ENCODE peak calls at places on chromosomes 6 and 20, in seven cellular contexts. One of them, this sample, is unnamed.
A peak's percentile ranks its signal among the peaks of the same experiment; 100 is the strongest.

GRCh38 chr20:3753098-3753497 is 14.5 kb downstream of the ADISSP start:
- DNase-seq in fibroblast of villous mesenchyme: peak; percentile 79
- DNase-seq in Calu3: peak; percentile 50
- DNase-seq in AG09309: peak; percentile 52
- DNase-seq in GM06990: no peak
- DNase-seq in WTC11: peak; percentile 78
- DNase-seq in tibial artery: peak; percentile 68
- DNase-seq in this sample: peak; percentile 88

GRCh38 chr6:163956571-163957407 is 542.3 kb downstream of the QKI start:
- DNase-seq in WTC11: peak; percentile 83
- DNase-seq in GM06990: peak; percentile 23
- DNase-seq in fibroblast of villous mesenchyme: peak; percentile 69
- DNase-seq in tibial artery: peak; percentile 83
- DNase-seq in AG09309: peak; percentile 21
- DNase-seq in Calu3: peak; percentile 76
- DNase-seq in this sample: peak; percentile 85

GRCh38 chr20:7601431-7601830 is 338.8 kb downstream of the HAO1 start:
- DNase-seq in fibroblast of villous mesenchyme: no peak
- DNase-seq in GM06990: no peak
- DNase-seq in WTC11: no peak
- DNase-seq in Calu3: no peak
- DNase-seq in AG09309: no peak
- DNase-seq in tibial artery: no peak
- DNase-seq in this sample: no peak

GRCh38 chr6:167706313-167707109 is 120.2 kb upstream of the AFDN start:
- DNase-seq in GM06990: peak; percentile 46
- DNase-seq in AG09309: no peak
- DNase-seq in WTC11: no peak
- DNase-seq in fibroblast of villous mesenchyme: no peak
- DNase-seq in Calu3: no peak
- DNase-seq in tibial artery: no peak
- DNase-seq in this sample: peak; percentile 65

GRCh38 chr20:44773070-44773829 is 27.6 kb downstream of the KCNK15 start:
- DNase-seq in AG09309: no peak
- DNase-seq in Calu3: no peak
- DNase-seq in fibroblast of villous mesenchyme: no peak
- DNase-seq in WTC11: no peak
- DNase-seq in tibial artery: no peak
- DNase-seq in GM06990: no peak
- DNase-seq in this sample: no peak

GRCh38 chr20:12179692-12180091 is 262.0 kb downstream of the BTBD3 start:
- DNase-seq in WTC11: no peak
- DNase-seq in AG09309: no peak
- DNase-seq in fibroblast of villous mesenchyme: no peak
- DNase-seq in GM06990: no peak
- DNase-seq in tibial artery: no peak
- DNase-seq in Calu3: no peak
- DNase-seq in this sample: no peak

GRCh38 chr20:42370086-42370485 is 751.9 kb upstream of the CHD6 start:
- DNase-seq in AG09309: no peak
- DNase-seq in fibroblast of villous mesenchyme: no peak
- DNase-seq in Calu3: no peak
- DNase-seq in tibial artery: no peak
- DNase-seq in WTC11: no peak
- DNase-seq in GM06990: no peak
- DNase-seq in this sample: no peak

GRCh38 chr6:5701086-5701661 is 305.6 kb downstream of the NRN1 start:
- DNase-seq in fibroblast of villous mesenchyme: no peak
- DNase-seq in GM06990: no peak
- DNase-seq in Calu3: no peak
- DNase-seq in AG09309: no peak
- DNase-seq in tibial artery: no peak
- DNase-seq in WTC11: no peak
- DNase-seq in this sample: no peak

GRCh38 chr6:43097098-43097489 is 21.0 kb downstream of the PTK7 start:
- DNase-seq in fibroblast of villous mesenchyme: no peak
- DNase-seq in tibial artery: no peak
- DNase-seq in AG09309: no peak
- DNase-seq in Calu3: no peak
- DNase-seq in GM06990: no peak
- DNase-seq in WTC11: no peak
- DNase-seq in this sample: no peak

GRCh38 chr20:62214067-62214466 is 6.0 kb downstream of the HRH3 start:
- DNase-seq in Calu3: no peak
- DNase-seq in fibroblast of villous mesenchyme: no peak
- DNase-seq in tibial artery: no peak
- DNase-seq in GM06990: no peak
- DNase-seq in WTC11: no peak
- DNase-seq in AG09309: no peak
- DNase-seq in this sample: no peak

GRCh38 chr20:44032583-44033138 is 118.0 kb downstream of the TOX2 start:
- DNase-seq in tibial artery: no peak
- DNase-seq in AG09309: no peak
- DNase-seq in WTC11: no peak
- DNase-seq in GM06990: no peak
- DNase-seq in fibroblast of villous mesenchyme: no peak
- DNase-seq in Calu3: no peak
- DNase-seq in this sample: no peak

GRCh38 chr20:19945732-19946670 is 71.2 kb upstream of the NAA20 start:
- DNase-seq in Calu3: peak; percentile 10
- DNase-seq in GM06990: no peak
- DNase-seq in AG09309: no peak
- DNase-seq in tibial artery: peak; percentile 43
- DNase-seq in fibroblast of villous mesenchyme: no peak
- DNase-seq in WTC11: no peak
- DNase-seq in this sample: no peak

GRCh38 chr6:12066297-12066696 is 54.2 kb downstream of the HIVEP1 start:
- DNase-seq in AG09309: no peak
- DNase-seq in WTC11: no peak
- DNase-seq in GM06990: no peak
- DNase-seq in tibial artery: no peak
- DNase-seq in Calu3: no peak
- DNase-seq in fibroblast of villous mesenchyme: no peak
- DNase-seq in this sample: no peak

GRCh38 chr6:72724545-72724944 is 102.7 kb downstream of the KCNQ5 start:
- DNase-seq in tibial artery: no peak
- DNase-seq in GM06990: peak; percentile 35
- DNase-seq in WTC11: no peak
- DNase-seq in AG09309: no peak
- DNase-seq in Calu3: no peak
- DNase-seq in fibroblast of villous mesenchyme: no peak
- DNase-seq in this sample: peak; percentile 24

GRCh38 chr20:46981184-46981583 is 86.5 kb downstream of the EYA2 start:
- DNase-seq in fibroblast of villous mesenchyme: no peak
- DNase-seq in tibial artery: no peak
- DNase-seq in Calu3: no peak
- DNase-seq in GM06990: no peak
- DNase-seq in AG09309: no peak
- DNase-seq in WTC11: no peak
- DNase-seq in this sample: no peak

GRCh38 chr6:4852938-4853337 is 76.7 kb downstream of the CDYL start:
- DNase-seq in GM06990: no peak
- DNase-seq in WTC11: no peak
- DNase-seq in fibroblast of villous mesenchyme: no peak
- DNase-seq in tibial artery: no peak
- DNase-seq in AG09309: no peak
- DNase-seq in Calu3: no peak
- DNase-seq in this sample: no peak

GRCh38 chr6:118667988-118668387 is 16.6 kb upstream of the CEP85L start:
- DNase-seq in tibial artery: no peak
- DNase-seq in AG09309: no peak
- DNase-seq in fibroblast of villous mesenchyme: no peak
- DNase-seq in GM06990: no peak
- DNase-seq in WTC11: no peak
- DNase-seq in Calu3: no peak
- DNase-seq in this sample: no peak

GRCh38 chr6:46776070-46776752 is 17.0 kb upstream of the MEP1A start:
- DNase-seq in GM06990: no peak
- DNase-seq in fibroblast of villous mesenchyme: no peak
- DNase-seq in tibial artery: no peak
- DNase-seq in Calu3: no peak
- DNase-seq in AG09309: no peak
- DNase-seq in WTC11: no peak
- DNase-seq in this sample: no peak

GRCh38 chr20:25574411-25574810 is 10.9 kb downstream of the NINL start:
- DNase-seq in WTC11: no peak
- DNase-seq in Calu3: peak; percentile 0
- DNase-seq in fibroblast of villous mesenchyme: peak; percentile 54
- DNase-seq in GM06990: no peak
- DNase-seq in AG09309: no peak
- DNase-seq in tibial artery: no peak
- DNase-seq in this sample: no peak

GRCh38 chr6:39926668-39927067 is 7.6 kb downstream of the MOCS1 start:
- DNase-seq in GM06990: no peak
- DNase-seq in AG09309: no peak
- DNase-seq in tibial artery: no peak
- DNase-seq in WTC11: no peak
- DNase-seq in Calu3: no peak
- DNase-seq in fibroblast of villous mesenchyme: no peak
- DNase-seq in this sample: no peak

GRCh38 chr6:39654121-39654520 is 71.1 kb downstream of the KIF6 start:
- DNase-seq in AG09309: no peak
- DNase-seq in tibial artery: no peak
- DNase-seq in Calu3: no peak
- DNase-seq in WTC11: no peak
- DNase-seq in GM06990: no peak
- DNase-seq in fibroblast of villous mesenchyme: no peak
- DNase-seq in this sample: no peak

GRCh38 chr6:49582529-49582928 is 32.1 kb downstream of the C6orf141 start:
- DNase-seq in GM06990: no peak
- DNase-seq in WTC11: no peak
- DNase-seq in tibial artery: no peak
- DNase-seq in AG09309: no peak
- DNase-seq in Calu3: no peak
- DNase-seq in fibroblast of villous mesenchyme: no peak
- DNase-seq in this sample: no peak

GRCh38 chr20:63708301-63709148 is 686 bp downstream of the ZGPAT start:
- DNase-seq in tibial artery: no peak
- DNase-seq in GM06990: no peak
- DNase-seq in WTC11: no peak
- DNase-seq in fibroblast of villous mesenchyme: no peak
- DNase-seq in Calu3: peak; percentile 44
- DNase-seq in AG09309: no peak
- DNase-seq in this sample: no peak

GRCh38 chr6:163748036-163748435 is 333.5 kb downstream of the QKI start:
- DNase-seq in AG09309: no peak
- DNase-seq in fibroblast of villous mesenchyme: no peak
- DNase-seq in GM06990: no peak
- DNase-seq in Calu3: no peak
- DNase-seq in WTC11: no peak
- DNase-seq in tibial artery: no peak
- DNase-seq in this sample: no peak

GRCh38 chr6:122838060-122838780 is 49.2 kb downstream of the SMPDL3A start:
- DNase-seq in GM06990: no peak
- DNase-seq in Calu3: no peak
- DNase-seq in tibial artery: no peak
- DNase-seq in WTC11: no peak
- DNase-seq in AG09309: no peak
- DNase-seq in fibroblast of villous mesenchyme: peak; percentile 39
- DNase-seq in this sample: no peak

GRCh38 chr6:35764238-35764896 is 12.0 kb upstream of the CLPSL2 start:
- DNase-seq in AG09309: no peak
- DNase-seq in tibial artery: no peak
- DNase-seq in Calu3: peak; percentile 34
- DNase-seq in WTC11: peak; percentile 82
- DNase-seq in GM06990: no peak
- DNase-seq in fibroblast of villous mesenchyme: no peak
- DNase-seq in this sample: no peak
- TF ChIP-seq CTCF in AG09309: no peak
- TF ChIP-seq CTCF in tibial artery: no peak
- TF ChIP-seq CTCF in Calu3: no peak
- TF ChIP-seq CTCF in WTC11: no peak
- TF ChIP-seq CTCF in GM06990: no peak
- TF ChIP-seq CTCF in fibroblast of villous mesenchyme: no peak
- TF ChIP-seq CTCF in this sample: no peak

DNA sequence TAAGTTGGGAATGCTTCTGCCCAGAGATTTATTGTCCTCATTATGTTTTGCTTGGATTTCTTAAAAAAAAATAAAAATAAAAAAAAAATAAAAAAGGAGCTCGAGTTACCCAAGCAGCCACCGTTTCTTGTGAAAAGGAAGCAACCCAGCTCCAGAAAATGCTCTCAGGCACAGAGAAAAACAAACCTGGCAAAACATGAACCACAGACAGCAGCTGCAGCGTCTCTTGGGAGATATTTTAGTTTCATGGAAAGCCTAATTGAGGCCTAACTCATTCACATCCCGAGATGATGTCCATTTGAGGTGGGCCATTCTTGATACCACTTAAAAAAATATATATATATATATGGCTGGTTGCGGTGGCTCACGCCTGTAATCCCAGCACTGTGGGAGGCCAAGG is 13.8 kb upstream of the MRAP2 start:
- DNase-seq in WTC11: no peak
- DNase-seq in tibial artery: no peak
- DNase-seq in Calu3: no peak
- DNase-seq in GM06990: no peak
- DNase-seq in fibroblast of villous mesenchyme: no peak
- DNase-seq in AG09309: no peak
- DNase-seq in this sample: no peak
- TF ChIP-seq CTCF in WTC11: no peak
- TF ChIP-seq CTCF in tibial artery: no peak
- TF ChIP-seq CTCF in Calu3: no peak
- TF ChIP-seq CTCF in GM06990: no peak
- TF ChIP-seq CTCF in fibroblast of villous mesenchyme: no peak
- TF ChIP-seq CTCF in AG09309: no peak
- TF ChIP-seq CTCF in this sample: no peak

DNA sequence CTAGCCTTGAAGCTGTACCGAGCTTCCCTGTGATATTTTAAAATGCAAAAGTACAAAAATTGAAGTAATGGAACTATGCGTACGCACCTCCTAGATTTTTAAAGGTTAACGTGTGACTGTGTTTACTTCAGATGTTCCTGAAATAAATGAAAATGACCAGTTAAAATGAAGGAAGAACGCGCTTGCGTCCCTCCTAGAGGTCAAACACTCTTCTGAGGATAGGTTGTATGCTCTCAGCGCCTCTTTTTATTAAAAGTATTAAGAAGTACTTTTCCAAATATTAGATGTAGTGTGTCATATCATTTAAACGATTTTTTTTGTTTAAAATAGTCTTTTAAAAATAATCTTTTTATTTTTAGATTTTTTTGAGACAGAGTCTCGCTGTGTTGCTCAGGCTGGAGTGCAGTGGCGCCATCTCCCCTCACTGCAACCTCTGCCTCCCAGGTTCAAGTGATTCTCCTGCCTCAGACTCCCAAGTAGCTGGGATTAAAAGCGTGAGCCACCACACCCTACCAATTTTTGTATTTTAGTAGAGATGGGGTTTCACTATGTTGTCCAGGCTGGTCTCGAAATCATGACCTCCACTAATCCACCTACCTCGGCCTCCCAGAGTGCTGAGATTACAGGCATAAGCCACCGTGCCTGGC is 30.6 kb downstream of the TRIM38 start:
- DNase-seq in AG09309: no peak
- DNase-seq in GM06990: no peak
- DNase-seq in WTC11: no peak
- DNase-seq in tibial artery: no peak
- DNase-seq in fibroblast of villous mesenchyme: no peak
- DNase-seq in Calu3: no peak
- DNase-seq in this sample: no peak
- TF ChIP-seq CTCF in AG09309: no peak
- TF ChIP-seq CTCF in GM06990: no peak
- TF ChIP-seq CTCF in WTC11: no peak
- TF ChIP-seq CTCF in tibial artery: no peak
- TF ChIP-seq CTCF in fibroblast of villous mesenchyme: no peak
- TF ChIP-seq CTCF in Calu3: no peak
- TF ChIP-seq CTCF in this sample: no peak

GRCh38 chr6:157424491-157425020 is 43.6 kb downstream of the ZDHHC14 start:
- DNase-seq in WTC11: no peak
- DNase-seq in AG09309: no peak
- DNase-seq in fibroblast of villous mesenchyme: no peak
- DNase-seq in tibial artery: no peak
- DNase-seq in GM06990: no peak
- DNase-seq in Calu3: peak; percentile 25
- DNase-seq in this sample: no peak
- TF ChIP-seq CTCF in WTC11: no peak
- TF ChIP-seq CTCF in AG09309: no peak
- TF ChIP-seq CTCF in fibroblast of villous mesenchyme: no peak
- TF ChIP-seq CTCF in tibial artery: no peak
- TF ChIP-seq CTCF in GM06990: no peak
- TF ChIP-seq CTCF in Calu3: no peak
- TF ChIP-seq CTCF in this sample: no peak

This sample was measured in GM20000.